ENCODE peak calls at places on chromosomes 6 and 20, in five cellular contexts. J is pancreas, S is heart right ventricle, Y is left lung, U is breast epithelium. Z is an unnamed sample.

GRCh38 chr6:122845916-122846632 is 57.0 kb downstream of the SMPDL3A start:
- DNase-seq in U (no peak), J (no peak), S (no peak), Y (no peak), Z (no peak)

GRCh38 chr6:118908441-118908840 is 14.5 kb downstream of the ASF1A start:
- DNase-seq in U (no peak), J (no peak), Y (no peak), S (no peak), Z (no peak)

GRCh38 chr20:17518339-17519052 is 12.7 kb downstream of the BFSP1 start:
- DNase-seq in S (no peak), Y (no peak), J (no peak), U (no peak), Z (no peak)

GRCh38 chr6:19356692-19357091 is 480.5 kb upstream of the ID4 start:
- DNase-seq in Y (no peak), J (no peak), S (no peak), U (no peak), Z (no peak)

GRCh38 chr6:30901436-30901835 is 6.6 kb upstream of the GTF2H4 start:
- DNase-seq in S (no peak), Y (no peak), J (no peak), U (no peak), Z (no peak)

GRCh38 chr6:126302191-126302590 is 37.7 kb upstream of the CENPW start:
- DNase-seq in Y (no peak), J (no peak), S (no peak), U (no peak), Z (no peak)

GRCh38 chr6:78611886-78612480 is 255.4 kb upstream of the IRAK1BP1 start:
- DNase-seq in S (no peak), J (no peak), U (no peak), Y (no peak), Z (no peak)

GRCh38 chr6:42339991-42340401 is 111.7 kb downstream of the TRERF1 start:
- DNase-seq in S (no peak), Y (no peak), J (no peak), U (no peak), Z (no peak)

GRCh38 chr6:143615785-143616184 is 62.0 kb upstream of the PHACTR2 start:
- DNase-seq in U (no peak), Y (no peak), S (no peak), J (no peak), Z (no peak)

GRCh38 chr20:38181207-38181693 is 16.2 kb upstream of the TGM2 start:
- DNase-seq in S (no peak), U (no peak), Y (peak), J (no peak), Z (no peak)

GRCh38 chr6:162385980-162386379 is 341.6 kb downstream of the PRKN start:
- DNase-seq in Y (no peak), S (no peak), J (no peak), U (no peak), Z (no peak)

GRCh38 chr6:34600796-34601195 is 44.7 kb upstream of the SPDEF start:
- DNase-seq in J (no peak), S (no peak), U (no peak), Y (no peak), Z (no peak)

GRCh38 chr6:24078200-24078599 is 47.8 kb upstream of the NRSN1 start:
- DNase-seq in Y (no peak), U (no peak), S (no peak), J (no peak), Z (no peak)

GRCh38 chr6:119170427-119171407 is 92.3 kb upstream of the FAM184A start:
- DNase-seq in Y (no peak), J (no peak), S (no peak), U (no peak), Z (no peak)

GRCh38 chr6:106870069-106870468 is 104.5 kb downstream of the CD24 start:
- DNase-seq in Y (no peak), S (no peak), U (no peak), J (no peak), Z (no peak)

GRCh38 chr6:64330694-64331309 is 695.2 kb downstream of the PHF3 start:
- DNase-seq in J (peak), U (peak), Y (peak), S (peak), Z (peak)

GRCh38 chr6:107713214-107713962 is 110.7 kb downstream of the SCML4 start:
- DNase-seq in S (no peak), Y (no peak), J (no peak), U (no peak), Z (no peak)

GRCh38 chr20:47008842-47009518 is 114.3 kb downstream of the EYA2 start:
- DNase-seq in Y (no peak), U (no peak), J (no peak), S (no peak), Z (peak)

GRCh38 chr6:36829919-36830544 is 9.2 kb downstream of the CPNE5 start:
- DNase-seq in J (peak), U (peak), Y (no peak), S (peak), Z (peak)

GRCh38 chr20:63895886-63896135 is 885 bp downstream of the DNAJC5 start:
- DNase-seq in S (no peak), U (no peak), J (no peak), Y (no peak), Z (no peak)

GRCh38 chr6:43517503-43518357 is 841 bp downstream of the POLR1C start:
- DNase-seq in J (no peak), U (no peak), Y (no peak), S (no peak), Z (no peak)

GRCh38 chr6:133160531-133160930 is 80.6 kb upstream of the EYA4 start:
- DNase-seq in J (no peak), U (no peak), S (no peak), Y (no peak), Z (no peak)

GRCh38 chr6:138017156-138017757 is 90.0 kb downstream of the PERP start:
- DNase-seq in S (no peak), J (no peak), Y (no peak), U (no peak), Z (no peak)

GRCh38 chr6:33413601-33414120 is 2.8 kb downstream of the PHF1 start:
- DNase-seq in Y (no peak), U (no peak), J (no peak), S (no peak), Z (no peak)

GRCh38 chr6:33411632-33412005 is 805 bp downstream of the PHF1 start:
- DNase-seq in Y (no peak), J (no peak), U (no peak), S (no peak), Z (no peak)

GRCh38 chr6:33413200-33413599 is 2.4 kb downstream of the PHF1 start:
- DNase-seq in S (no peak), J (no peak), Y (no peak), U (no peak), Z (no peak)

GRCh38 chr6:33410711-33411631 is at the start of gene PHF1:
- DNase-seq in J (peak), Y (peak), U (no peak), S (peak), Z (peak)

DNA sequence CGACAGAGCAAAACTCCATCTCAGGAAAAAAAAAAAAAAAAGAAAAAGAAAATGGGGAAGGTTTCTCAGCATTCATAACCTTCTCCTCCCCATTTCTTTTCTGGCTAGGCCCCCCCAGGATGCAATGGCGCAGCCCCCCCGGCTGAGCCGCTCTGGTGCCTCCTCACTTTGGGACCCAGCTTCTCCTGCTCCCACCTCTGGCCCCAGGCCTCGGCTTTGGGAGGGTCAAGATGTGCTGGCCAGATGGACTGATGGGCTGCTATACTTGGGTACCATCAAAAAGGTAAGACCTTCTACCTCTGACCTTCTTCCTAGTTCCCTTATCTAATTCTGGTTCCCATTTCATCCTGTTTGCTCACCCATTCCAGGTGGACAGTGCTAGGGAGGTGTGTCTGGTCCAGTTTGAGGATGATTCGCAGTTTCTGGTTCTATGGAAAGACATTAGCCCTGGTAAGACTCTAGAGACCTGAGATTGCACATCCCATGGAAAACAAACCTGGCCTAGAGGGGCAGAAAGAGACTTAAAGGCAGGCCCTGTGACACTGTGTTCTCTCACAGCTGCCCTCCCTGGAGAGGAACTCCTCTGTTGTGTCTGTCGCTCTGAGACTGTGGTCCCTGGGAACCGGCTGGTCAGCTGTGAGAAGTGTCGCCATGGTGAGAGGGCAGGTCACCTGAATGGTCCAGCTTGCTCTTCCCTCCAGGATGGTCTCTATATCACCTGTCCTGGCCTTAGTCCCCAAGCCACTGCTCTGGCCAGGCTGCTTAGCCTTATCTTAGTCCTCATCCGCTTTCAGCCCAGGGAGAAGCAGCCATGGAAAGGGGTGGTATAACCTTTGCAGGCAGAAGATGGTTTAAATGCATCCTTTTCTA is 1.6 kb downstream of the PHF1 start:
- DNase-seq in J (no peak), Y (no peak), S (no peak), U (no peak), Z (no peak)
- H3K4me3 ChIP-seq in J (no peak), Y (no peak), S (peak), U (peak), Z (peak)

GRCh38 chr6:156720739-156721714 is 56.2 kb upstream of the ARID1B start:
- DNase-seq in U (peak), J (peak), S (no peak), Y (peak), Z (peak)
- H3K4me3 ChIP-seq in U (peak), J (no peak), S (no peak), Y (no peak), Z (no peak)

GRCh38 chr6:158703840-158704822 is 54.3 kb downstream of the SYTL3 start:
- DNase-seq in U (peak), S (peak), Y (peak), J (peak), Z (peak)

GRCh38 chr6:158706369-158706982 is 56.6 kb downstream of the SYTL3 start:
- DNase-seq in U (no peak), Y (no peak), S (peak), J (no peak), Z (peak)

GRCh38 chr6:158705386-158706126 is 55.7 kb downstream of the SYTL3 start:
- DNase-seq in Y (no peak), J (no peak), S (no peak), U (no peak), Z (no peak)

GRCh38 chr6:158707120-158707519 is 57.3 kb downstream of the SYTL3 start:
- DNase-seq in S (peak), J (no peak), Y (peak), U (no peak), Z (no peak)

DNA sequence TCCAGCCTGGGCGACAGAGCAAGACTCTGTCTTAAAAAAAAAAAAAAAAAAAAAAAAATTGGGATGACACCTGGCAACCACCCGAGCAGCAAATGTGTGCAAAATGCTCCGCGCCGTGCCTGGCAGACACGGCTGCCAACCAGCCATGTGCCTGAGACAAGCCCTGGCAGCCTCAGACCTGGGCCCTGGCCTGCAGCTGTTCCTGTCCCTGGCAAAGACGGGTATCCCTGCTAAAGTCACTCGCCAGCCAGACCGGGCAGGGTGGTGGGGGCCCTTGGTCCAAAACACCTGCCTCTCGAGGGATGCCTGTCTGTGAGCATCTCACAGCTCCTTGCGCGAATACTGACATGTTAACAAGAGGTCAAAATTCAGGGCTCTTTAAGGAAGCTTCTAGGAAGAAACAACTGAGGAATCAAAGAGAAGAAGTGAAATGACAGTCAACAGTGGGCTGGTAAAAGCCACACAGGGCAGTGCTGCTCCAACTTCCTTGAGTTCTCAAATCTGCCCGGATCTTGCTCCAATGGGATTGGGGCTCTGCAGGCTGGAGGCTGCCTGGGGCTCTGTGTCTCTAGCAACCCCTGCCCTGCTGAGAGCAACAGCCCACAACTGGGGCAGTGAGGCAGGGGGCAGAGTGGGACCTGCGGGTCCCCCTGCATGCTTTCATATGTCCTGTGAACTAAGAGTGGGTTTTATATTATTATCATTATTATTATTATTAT is 53.4 kb downstream of the SYTL3 start:
- DNase-seq in S (peak), U (no peak), Y (no peak), J (peak), Z (peak)
- H3K4me3 ChIP-seq in S (no peak), U (no peak), Y (no peak), J (no peak), Z (no peak)

DNA sequence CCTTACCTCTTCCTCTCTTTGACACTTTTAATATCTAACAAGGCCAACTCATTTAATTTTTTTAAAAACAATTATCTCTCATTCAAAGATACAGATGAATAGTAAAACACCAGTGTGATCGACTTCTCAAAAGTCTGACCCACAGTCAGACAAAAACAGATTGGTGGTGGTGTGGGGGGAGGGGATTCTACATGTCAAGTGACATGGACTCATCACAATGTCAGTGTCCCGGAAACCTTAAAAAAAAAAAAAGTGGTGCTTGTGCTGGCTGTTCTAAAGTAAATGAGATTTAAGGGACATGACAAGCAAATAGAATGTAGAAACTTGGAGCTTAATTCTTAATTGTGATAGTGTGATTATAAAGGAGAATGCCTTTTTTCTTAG is 16.3 kb upstream of the RFPL4B start:
- DNase-seq in J (no peak), Y (no peak), U (no peak), S (no peak), Z (no peak)
- H3K4me3 ChIP-seq in J (no peak), Y (no peak), U (no peak), S (no peak), Z (no peak)

GRCh38 chr20:25084616-25085187 is 2.8 kb upstream of the VSX1 start:
- DNase-seq in Y (no peak), S (no peak), J (no peak), U (no peak), Z (no peak)
- H3K4me3 ChIP-seq in Y (no peak), S (no peak), J (no peak), U (no peak), Z (no peak)

DNA sequence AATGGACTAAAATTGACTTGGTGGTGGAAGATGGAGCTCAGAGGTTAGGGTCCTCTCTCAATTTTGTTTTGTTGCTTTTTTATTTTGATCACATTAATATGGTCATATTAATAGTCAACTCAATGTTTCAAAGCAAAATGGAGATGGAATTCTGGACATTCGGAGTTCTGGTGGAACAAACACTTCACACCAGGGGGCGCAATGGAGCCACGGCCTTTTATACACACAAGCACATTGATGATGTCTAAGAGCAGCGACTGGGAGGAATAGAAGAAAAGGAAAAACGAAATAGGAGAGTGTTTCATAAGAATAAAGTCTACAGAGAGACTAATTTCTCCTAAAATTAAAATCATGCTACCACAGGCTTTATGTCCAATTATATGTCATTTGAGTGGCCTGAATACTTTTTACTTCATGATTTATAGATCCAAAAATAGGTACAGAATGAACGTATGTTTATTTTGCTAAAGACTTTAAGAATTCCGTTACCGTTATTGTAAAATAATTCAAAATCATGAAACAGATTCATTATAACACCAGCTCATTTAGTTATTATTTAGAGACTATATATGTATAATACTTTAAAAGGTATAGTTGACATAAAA is 197.6 kb upstream of the SASH1 start:
- DNase-seq in U (peak), Y (peak), S (peak), J (peak), Z (peak)
- H3K4me3 ChIP-seq in U (no peak), Y (no peak), S (no peak), J (no peak), Z (no peak)

GRCh38 chr20:3161316-3162079 is 1.8 kb upstream of the FASTKD5 start:
- DNase-seq in S (no peak), Y (no peak), J (no peak), U (no peak), Z (no peak)

GRCh38 chr20:3160418-3160817 is 753 bp upstream of the FASTKD5 start:
- DNase-seq in U (no peak), S (no peak), Y (no peak), J (no peak), Z (no peak)

GRCh38 chr20:3158968-3159431 is 665 bp downstream of the FASTKD5 start:
- DNase-seq in U (no peak), J (no peak), S (no peak), Y (no peak), Z (no peak)

GRCh38 chr20:3157817-3158216 is 1.8 kb downstream of the FASTKD5 start:
- DNase-seq in U (no peak), Y (no peak), S (no peak), J (no peak), Z (no peak)

GRCh38 chr20:3156811-3157619 is 2.6 kb downstream of the FASTKD5 start:
- DNase-seq in U (no peak), S (no peak), Y (no peak), J (no peak), Z (no peak)
- H3K4me3 ChIP-seq in U (no peak), S (no peak), Y (no peak), J (no peak), Z (no peak)

GRCh38 chr6:117345292-117345610 is 79.9 kb downstream of the VGLL2 start:
- DNase-seq in S (no peak), Y (no peak), U (no peak), J (no peak), Z (no peak)

GRCh38 chr6:117344444-117345291 is 79.3 kb downstream of the VGLL2 start:
- DNase-seq in S (no peak), Y (no peak), J (no peak), U (no peak), Z (no peak)

GRCh38 chr6:117351521-117351920 is 74.2 kb downstream of the ROS1 start:
- DNase-seq in S (no peak), U (no peak), Y (no peak), J (no peak), Z (no peak)

DNA sequence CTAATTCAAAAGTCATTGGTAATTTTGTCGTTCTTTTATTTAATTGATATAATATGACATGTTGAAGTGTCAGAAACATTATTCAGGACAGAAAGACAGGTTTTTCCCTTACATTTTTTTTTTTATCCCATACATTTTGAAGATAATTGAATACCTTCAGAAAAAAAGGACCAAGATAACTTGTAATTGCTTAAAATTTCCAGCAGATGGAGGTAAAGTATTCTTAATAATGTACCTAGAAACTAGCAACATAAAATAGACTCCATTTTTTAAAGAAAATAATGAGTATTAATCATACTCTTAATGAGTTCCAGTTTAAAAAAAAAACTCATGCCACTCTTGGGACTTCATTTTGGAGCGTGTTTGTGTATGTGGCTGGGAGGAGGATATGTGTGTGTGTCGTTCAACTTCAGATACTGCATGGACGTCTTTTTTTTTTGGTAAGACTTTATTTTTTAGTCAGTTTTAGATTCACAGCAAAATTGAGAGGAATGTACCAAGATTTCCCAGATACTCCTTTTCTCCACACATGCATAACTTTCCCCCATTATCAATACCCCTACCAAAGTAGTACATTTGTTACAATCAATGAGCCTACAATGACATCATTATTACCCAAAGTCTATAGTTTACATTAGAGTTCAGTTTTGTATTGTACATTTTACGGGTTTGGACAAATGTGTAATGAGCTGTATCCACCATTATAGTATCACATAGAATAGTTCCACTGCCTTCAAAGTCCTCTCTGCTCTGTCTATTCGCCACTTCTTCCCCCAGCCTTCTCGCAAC is 79.4 kb downstream of the ROS1 start:
- DNase-seq in Y (no peak), J (no peak), S (no peak), U (no peak), Z (no peak)
- H3K4me3 ChIP-seq in Y (no peak), J (no peak), S (no peak), U (no peak), Z (no peak)

GRCh38 chr6:136548582-136549330 is 1.5 kb downstream of the MAP7 start:
- DNase-seq in U (no peak), J (no peak), S (no peak), Y (no peak), Z (no peak)
- H3K4me3 ChIP-seq in U (peak), J (peak), S (no peak), Y (peak), Z (peak)

GRCh38 chr20:61979701-61980635 is 85.7 kb downstream of the TAF4 start:
- DNase-seq in U (no peak), S (no peak), Y (no peak), J (no peak), Z (no peak)
- H3K4me3 ChIP-seq in U (no peak), S (no peak), Y (no peak), J (no peak), Z (no peak)

Z was measured in prostate gland.